ENCODE peak calls at places on chromosomes 4 and X, in nine cellular contexts. One of them, this sample, is unnamed.

GRCh38 chr4:60042231-60042652 is 1157.9 kb upstream of the ADGRL3 start:
- ATAC-seq in effector memory CD8-positive, alpha-beta T cell: no peak
- ATAC-seq in left lung: no peak
- ATAC-seq in T-cell: no peak
- ATAC-seq in central memory CD8-positive, alpha-beta T cell: no peak
- ATAC-seq in right cardiac atrium: no peak
- ATAC-seq in activated naive CD4-positive, alpha-beta T cell treated with anti-CD3 and anti-CD28 coated beads, Interleukin-2, amount 50 U/mL, for 72 hours: no peak
- ATAC-seq in HepG2: no peak
- ATAC-seq in SK-N-SH treated with all-trans-retinoic acid at 6 μM for 48 hours: no peak
- ATAC-seq in this sample: no peak

GRCh38 chrX:101564651-101565050 is 14.3 kb downstream of the ARMCX1 start:
- ATAC-seq in effector memory CD8-positive, alpha-beta T cell: no peak
- ATAC-seq in left lung: no peak
- ATAC-seq in T-cell: no peak
- ATAC-seq in central memory CD8-positive, alpha-beta T cell: no peak
- ATAC-seq in right cardiac atrium: no peak
- ATAC-seq in activated naive CD4-positive, alpha-beta T cell treated with anti-CD3 and anti-CD28 coated beads, Interleukin-2, amount 50 U/mL, for 72 hours: no peak
- ATAC-seq in HepG2: no peak
- ATAC-seq in SK-N-SH treated with all-trans-retinoic acid at 6 μM for 48 hours: no peak
- ATAC-seq in this sample: no peak

GRCh38 chrX:79630033-79631009 is 263.2 kb upstream of the ITM2A start:
- ATAC-seq in effector memory CD8-positive, alpha-beta T cell: no peak
- ATAC-seq in left lung: no peak
- ATAC-seq in T-cell: no peak
- ATAC-seq in central memory CD8-positive, alpha-beta T cell: no peak
- ATAC-seq in right cardiac atrium: no peak
- ATAC-seq in activated naive CD4-positive, alpha-beta T cell treated with anti-CD3 and anti-CD28 coated beads, Interleukin-2, amount 50 U/mL, for 72 hours: peak; percentile 30
- ATAC-seq in HepG2: no peak
- ATAC-seq in SK-N-SH treated with all-trans-retinoic acid at 6 μM for 48 hours: no peak
- ATAC-seq in this sample: no peak

GRCh38 chrX:57985951-57986350 is 75.7 kb upstream of the ZXDA start:
- ATAC-seq in effector memory CD8-positive, alpha-beta T cell: no peak
- ATAC-seq in left lung: no peak
- ATAC-seq in T-cell: no peak
- ATAC-seq in central memory CD8-positive, alpha-beta T cell: no peak
- ATAC-seq in right cardiac atrium: no peak
- ATAC-seq in activated naive CD4-positive, alpha-beta T cell treated with anti-CD3 and anti-CD28 coated beads, Interleukin-2, amount 50 U/mL, for 72 hours: no peak
- ATAC-seq in HepG2: no peak
- ATAC-seq in SK-N-SH treated with all-trans-retinoic acid at 6 μM for 48 hours: no peak
- ATAC-seq in this sample: no peak

GRCh38 chr4:47619691-47620090 is 134.6 kb downstream of the ATP10D start:
- ATAC-seq in effector memory CD8-positive, alpha-beta T cell: no peak
- ATAC-seq in left lung: no peak
- ATAC-seq in T-cell: no peak
- ATAC-seq in central memory CD8-positive, alpha-beta T cell: no peak
- ATAC-seq in right cardiac atrium: no peak
- ATAC-seq in activated naive CD4-positive, alpha-beta T cell treated with anti-CD3 and anti-CD28 coated beads, Interleukin-2, amount 50 U/mL, for 72 hours: no peak
- ATAC-seq in HepG2: no peak
- ATAC-seq in SK-N-SH treated with all-trans-retinoic acid at 6 μM for 48 hours: no peak
- ATAC-seq in this sample: no peak

GRCh38 chr4:3669553-3669949 is 96.6 kb upstream of the ADRA2C start:
- ATAC-seq in effector memory CD8-positive, alpha-beta T cell: no peak
- ATAC-seq in left lung: no peak
- ATAC-seq in T-cell: no peak
- ATAC-seq in central memory CD8-positive, alpha-beta T cell: no peak
- ATAC-seq in right cardiac atrium: no peak
- ATAC-seq in activated naive CD4-positive, alpha-beta T cell treated with anti-CD3 and anti-CD28 coated beads, Interleukin-2, amount 50 U/mL, for 72 hours: no peak
- ATAC-seq in HepG2: no peak
- ATAC-seq in SK-N-SH treated with all-trans-retinoic acid at 6 μM for 48 hours: no peak
- ATAC-seq in this sample: no peak

GRCh38 chr4:111707491-111707890 is 437.8 kb upstream of the FAM241A start:
- ATAC-seq in effector memory CD8-positive, alpha-beta T cell: no peak
- ATAC-seq in left lung: no peak
- ATAC-seq in T-cell: no peak
- ATAC-seq in central memory CD8-positive, alpha-beta T cell: no peak
- ATAC-seq in right cardiac atrium: no peak
- ATAC-seq in activated naive CD4-positive, alpha-beta T cell treated with anti-CD3 and anti-CD28 coated beads, Interleukin-2, amount 50 U/mL, for 72 hours: no peak
- ATAC-seq in HepG2: no peak
- ATAC-seq in SK-N-SH treated with all-trans-retinoic acid at 6 μM for 48 hours: no peak
- ATAC-seq in this sample: no peak

GRCh38 chr4:3868146-3868840 is 102.1 kb downstream of the ADRA2C start:
- ATAC-seq in effector memory CD8-positive, alpha-beta T cell: no peak
- ATAC-seq in left lung: no peak
- ATAC-seq in T-cell: no peak
- ATAC-seq in central memory CD8-positive, alpha-beta T cell: no peak
- ATAC-seq in right cardiac atrium: no peak
- ATAC-seq in activated naive CD4-positive, alpha-beta T cell treated with anti-CD3 and anti-CD28 coated beads, Interleukin-2, amount 50 U/mL, for 72 hours: no peak
- ATAC-seq in HepG2: peak; percentile 44
- ATAC-seq in SK-N-SH treated with all-trans-retinoic acid at 6 μM for 48 hours: no peak
- ATAC-seq in this sample: no peak

GRCh38 chrX:119482497-119483480 is 14.5 kb downstream of the SLC25A5 start:
- ATAC-seq in effector memory CD8-positive, alpha-beta T cell: peak; percentile 92
- ATAC-seq in left lung: peak; percentile 87
- ATAC-seq in T-cell: peak; percentile 90
- ATAC-seq in central memory CD8-positive, alpha-beta T cell: peak; percentile 85
- ATAC-seq in right cardiac atrium: peak; percentile 84
- ATAC-seq in activated naive CD4-positive, alpha-beta T cell treated with anti-CD3 and anti-CD28 coated beads, Interleukin-2, amount 50 U/mL, for 72 hours: peak; percentile 87
- ATAC-seq in HepG2: no peak
- ATAC-seq in SK-N-SH treated with all-trans-retinoic acid at 6 μM for 48 hours: peak; percentile 86
- ATAC-seq in this sample: peak; percentile 67

GRCh38 chr4:128782875-128783614 is 26.5 kb upstream of the JADE1 start:
- ATAC-seq in effector memory CD8-positive, alpha-beta T cell: no peak
- ATAC-seq in left lung: peak; percentile 65
- ATAC-seq in T-cell: no peak
- ATAC-seq in central memory CD8-positive, alpha-beta T cell: no peak
- ATAC-seq in right cardiac atrium: peak; percentile 91
- ATAC-seq in activated naive CD4-positive, alpha-beta T cell treated with anti-CD3 and anti-CD28 coated beads, Interleukin-2, amount 50 U/mL, for 72 hours: no peak
- ATAC-seq in HepG2: peak; percentile 55
- ATAC-seq in SK-N-SH treated with all-trans-retinoic acid at 6 μM for 48 hours: no peak
- ATAC-seq in this sample: peak; percentile 36

GRCh38 chrX:54419559-54420302 is 20.5 kb upstream of the TSR2 start:
- ATAC-seq in effector memory CD8-positive, alpha-beta T cell: no peak
- ATAC-seq in left lung: no peak
- ATAC-seq in T-cell: no peak
- ATAC-seq in central memory CD8-positive, alpha-beta T cell: no peak
- ATAC-seq in right cardiac atrium: peak; percentile 85
- ATAC-seq in activated naive CD4-positive, alpha-beta T cell treated with anti-CD3 and anti-CD28 coated beads, Interleukin-2, amount 50 U/mL, for 72 hours: no peak
- ATAC-seq in HepG2: no peak
- ATAC-seq in SK-N-SH treated with all-trans-retinoic acid at 6 μM for 48 hours: no peak
- ATAC-seq in this sample: no peak

GRCh38 chr4:107599841-107600240 is 120.2 kb downstream of the PAPSS1 start:
- ATAC-seq in effector memory CD8-positive, alpha-beta T cell: no peak
- ATAC-seq in left lung: no peak
- ATAC-seq in T-cell: no peak
- ATAC-seq in central memory CD8-positive, alpha-beta T cell: no peak
- ATAC-seq in right cardiac atrium: no peak
- ATAC-seq in activated naive CD4-positive, alpha-beta T cell treated with anti-CD3 and anti-CD28 coated beads, Interleukin-2, amount 50 U/mL, for 72 hours: no peak
- ATAC-seq in HepG2: no peak
- ATAC-seq in SK-N-SH treated with all-trans-retinoic acid at 6 μM for 48 hours: peak; percentile 33
- ATAC-seq in this sample: no peak

GRCh38 chr4:53004497-53005148 is 142.5 kb downstream of the RASL11B start:
- ATAC-seq in effector memory CD8-positive, alpha-beta T cell: no peak
- ATAC-seq in left lung: no peak
- ATAC-seq in T-cell: no peak
- ATAC-seq in central memory CD8-positive, alpha-beta T cell: no peak
- ATAC-seq in right cardiac atrium: no peak
- ATAC-seq in activated naive CD4-positive, alpha-beta T cell treated with anti-CD3 and anti-CD28 coated beads, Interleukin-2, amount 50 U/mL, for 72 hours: no peak
- ATAC-seq in HepG2: no peak
- ATAC-seq in SK-N-SH treated with all-trans-retinoic acid at 6 μM for 48 hours: no peak
- ATAC-seq in this sample: no peak

GRCh38 chrX:1165535-1166196 is 46.8 kb downstream of the CRLF2 start:
- ATAC-seq in effector memory CD8-positive, alpha-beta T cell: peak; percentile 33
- ATAC-seq in left lung: no peak
- ATAC-seq in T-cell: peak; percentile 48
- ATAC-seq in central memory CD8-positive, alpha-beta T cell: no peak
- ATAC-seq in right cardiac atrium: no peak
- ATAC-seq in activated naive CD4-positive, alpha-beta T cell treated with anti-CD3 and anti-CD28 coated beads, Interleukin-2, amount 50 U/mL, for 72 hours: peak; percentile 63
- ATAC-seq in HepG2: no peak
- ATAC-seq in SK-N-SH treated with all-trans-retinoic acid at 6 μM for 48 hours: peak; percentile 21
- ATAC-seq in this sample: no peak

GRCh38 chrX:71118032-71118984 is at the start of gene MED12:
- ATAC-seq in effector memory CD8-positive, alpha-beta T cell: peak; percentile 94
- ATAC-seq in left lung: peak; percentile 99
- ATAC-seq in T-cell: peak; percentile 93
- ATAC-seq in central memory CD8-positive, alpha-beta T cell: peak; percentile 90
- ATAC-seq in right cardiac atrium: peak; percentile 98
- ATAC-seq in activated naive CD4-positive, alpha-beta T cell treated with anti-CD3 and anti-CD28 coated beads, Interleukin-2, amount 50 U/mL, for 72 hours: peak; percentile 97
- ATAC-seq in HepG2: peak; percentile 96
- ATAC-seq in SK-N-SH treated with all-trans-retinoic acid at 6 μM for 48 hours: peak; percentile 99
- ATAC-seq in this sample: peak; percentile 89

GRCh38 chr4:6546681-6547447 is 28.1 kb upstream of the MAN2B2 start:
- ATAC-seq in effector memory CD8-positive, alpha-beta T cell: peak; percentile 57
- ATAC-seq in left lung: peak; percentile 90
- ATAC-seq in T-cell: peak; percentile 45
- ATAC-seq in central memory CD8-positive, alpha-beta T cell: peak; percentile 32
- ATAC-seq in right cardiac atrium: peak; percentile 65
- ATAC-seq in activated naive CD4-positive, alpha-beta T cell treated with anti-CD3 and anti-CD28 coated beads, Interleukin-2, amount 50 U/mL, for 72 hours: peak; percentile 58
- ATAC-seq in HepG2: peak; percentile 77
- ATAC-seq in SK-N-SH treated with all-trans-retinoic acid at 6 μM for 48 hours: peak; percentile 84
- ATAC-seq in this sample: peak; percentile 46

GRCh38 chr4:2487632-2488031 is 18.7 kb downstream of the RNF4 start:
- ATAC-seq in effector memory CD8-positive, alpha-beta T cell: peak; percentile 64
- ATAC-seq in left lung: no peak
- ATAC-seq in T-cell: no peak
- ATAC-seq in central memory CD8-positive, alpha-beta T cell: peak; percentile 25
- ATAC-seq in right cardiac atrium: no peak
- ATAC-seq in activated naive CD4-positive, alpha-beta T cell treated with anti-CD3 and anti-CD28 coated beads, Interleukin-2, amount 50 U/mL, for 72 hours: peak; percentile 12
- ATAC-seq in HepG2: no peak
- ATAC-seq in SK-N-SH treated with all-trans-retinoic acid at 6 μM for 48 hours: no peak
- ATAC-seq in this sample: no peak

GRCh38 chr4:123638834-123639233 is 242.2 kb downstream of the SPRY1 start:
- ATAC-seq in effector memory CD8-positive, alpha-beta T cell: no peak
- ATAC-seq in left lung: no peak
- ATAC-seq in T-cell: no peak
- ATAC-seq in central memory CD8-positive, alpha-beta T cell: no peak
- ATAC-seq in right cardiac atrium: no peak
- ATAC-seq in activated naive CD4-positive, alpha-beta T cell treated with anti-CD3 and anti-CD28 coated beads, Interleukin-2, amount 50 U/mL, for 72 hours: no peak
- ATAC-seq in HepG2: peak; percentile 62
- ATAC-seq in SK-N-SH treated with all-trans-retinoic acid at 6 μM for 48 hours: no peak
- ATAC-seq in this sample: no peak

GRCh38 chrX:132504417-132504816 is 15.6 kb upstream of the MBNL3 start:
- ATAC-seq in effector memory CD8-positive, alpha-beta T cell: no peak
- ATAC-seq in left lung: no peak
- ATAC-seq in T-cell: no peak
- ATAC-seq in central memory CD8-positive, alpha-beta T cell: no peak
- ATAC-seq in right cardiac atrium: no peak
- ATAC-seq in activated naive CD4-positive, alpha-beta T cell treated with anti-CD3 and anti-CD28 coated beads, Interleukin-2, amount 50 U/mL, for 72 hours: no peak
- ATAC-seq in HepG2: no peak
- ATAC-seq in SK-N-SH treated with all-trans-retinoic acid at 6 μM for 48 hours: no peak
- ATAC-seq in this sample: no peak

GRCh38 chrX:48025561-48025960 is 18.8 kb downstream of the SPACA5 start:
- ATAC-seq in effector memory CD8-positive, alpha-beta T cell: peak; percentile 20
- ATAC-seq in left lung: peak; percentile 72
- ATAC-seq in T-cell: no peak
- ATAC-seq in central memory CD8-positive, alpha-beta T cell: no peak
- ATAC-seq in right cardiac atrium: peak; percentile 74
- ATAC-seq in activated naive CD4-positive, alpha-beta T cell treated with anti-CD3 and anti-CD28 coated beads, Interleukin-2, amount 50 U/mL, for 72 hours: peak; percentile 33
- ATAC-seq in HepG2: peak; percentile 72
- ATAC-seq in SK-N-SH treated with all-trans-retinoic acid at 6 μM for 48 hours: peak; percentile 69
- ATAC-seq in this sample: peak; percentile 55

This sample was measured in esophagus mucosa.